ENCODE peak calls at places on chromosomes 2 and 18, in eight cellular contexts. Y is ovary, H is neural progenitor cell, K is upper lobe of right lung, N is lower lobe of right lung, G is cardiac fibroblast, O is astrocyte of the spinal cord, E is A549. L is an unnamed sample.
A peak's percentile ranks its signal among the peaks of the same experiment; 100 is the strongest.

GRCh38 chr2:50126845-50127244 is 905.1 kb downstream of the NRXN1 start:
- DNase-seq in Y (no peak), H (no peak), K (no peak), N (no peak), G (no peak), O (no peak), E (no peak), L (peak; percentile 9)

GRCh38 chr2:61520261-61520660 is 17.9 kb downstream of the XPO1 start:
- DNase-seq in Y (no peak), H (no peak), K (no peak), N (no peak), G (no peak), O (no peak), E (no peak), L (peak; percentile 67)

GRCh38 chr2:129728251-129728972 is 251.1 kb upstream of the RAB6C start:
- DNase-seq in Y (no peak), H (no peak), K (no peak), N (no peak), G (no peak), O (no peak), E (no peak), L (peak; percentile 11)

GRCh38 chr18:77393519-77393918 is 143.9 kb downstream of the GALR1 start:
- DNase-seq in Y (no peak), H (no peak), K (no peak), N (no peak), G (no peak), O (no peak), E (no peak), L (no peak)

GRCh38 chr2:45006942-45007287 is 2.3 kb downstream of the SIX2 start:
- DNase-seq in Y (no peak), H (peak; percentile 23), K (no peak), N (no peak), G (no peak), O (no peak), E (no peak), L (no peak)

GRCh38 chr2:134445981-134446380 is 192.1 kb downstream of the MGAT5 start:
- DNase-seq in Y (no peak), H (peak; percentile 18), K (no peak), N (no peak), G (no peak), O (no peak), E (no peak), L (no peak)

GRCh38 chr2:72166281-72166680 is 18.6 kb upstream of the CYP26B1 start:
- DNase-seq in Y (no peak), H (no peak), K (no peak), N (no peak), G (no peak), O (no peak), E (no peak), L (no peak)

GRCh38 chr18:13608791-13609552 is 117.4 kb downstream of the FAM210A start:
- DNase-seq in Y (no peak), H (no peak), K (peak; percentile 61), N (no peak), G (no peak), O (no peak), E (no peak), L (no peak)

GRCh38 chr2:221235941-221236340 is 336.2 kb downstream of the EPHA4 start:
- DNase-seq in Y (no peak), H (no peak), K (no peak), N (no peak), G (no peak), O (no peak), E (no peak), L (no peak)

GRCh38 chr2:99803846-99804245 is 314.0 kb upstream of the REV1 start:
- DNase-seq in Y (no peak), H (no peak), K (no peak), N (no peak), G (no peak), O (no peak), E (no peak), L (no peak)

GRCh38 chr2:134619250-134619649 is 99.5 kb downstream of the TMEM163 start:
- DNase-seq in Y (no peak), H (no peak), K (no peak), N (no peak), G (no peak), O (no peak), E (no peak), L (no peak)

GRCh38 chr2:149466635-149467034 is 120.9 kb downstream of the MMADHC start:
- DNase-seq in Y (no peak), H (no peak), K (no peak), N (no peak), G (peak; percentile 8), O (no peak), E (no peak), L (no peak)

GRCh38 chr18:58208207-58208944 is 164.3 kb downstream of the NEDD4L start:
- DNase-seq in Y (no peak), H (no peak), K (no peak), N (no peak), G (no peak), O (no peak), E (no peak), L (peak; percentile 36)

GRCh38 chr2:42492691-42493467 is 903 bp downstream of the KCNG3 start:
- DNase-seq in Y (peak; percentile 30), H (peak; percentile 79), K (peak; percentile 70), N (peak; percentile 56), G (no peak), O (no peak), E (no peak), L (peak; percentile 3)

GRCh38 chr2:222939208-222939846 is 78.5 kb downstream of the ACSL3 start:
- DNase-seq in Y (no peak), H (peak; percentile 77), K (no peak), N (no peak), G (peak; percentile 72), O (peak; percentile 65), E (peak; percentile 72), L (peak; percentile 75)

GRCh38 chr18:37238271-37238670 is 327.3 kb downstream of the CELF4 start:
- DNase-seq in Y (no peak), H (no peak), K (no peak), N (no peak), G (no peak), O (no peak), E (no peak), L (no peak)
- H3K4me3 ChIP-seq in Y (no peak overlapping the region), H (no peak overlapping the region), K (no peak overlapping the region), N (no peak overlapping the region), G (no peak overlapping the region), O (no peak overlapping the region), E (no peak overlapping the region), L (no peak overlapping the region)

GRCh38 chr2:177721087-177721486 is 328.5 kb downstream of the AGPS start:
- DNase-seq in Y (no peak), H (no peak), K (no peak), N (no peak), G (no peak), O (no peak), E (no peak), L (no peak)

GRCh38 chr2:177721815-177722552 is 329.4 kb downstream of the AGPS start:
- DNase-seq in Y (no peak), H (no peak), K (no peak), N (no peak), G (no peak), O (no peak), E (no peak), L (no peak)

GRCh38 chr2:177716484-177716883 is 323.9 kb downstream of the AGPS start:
- DNase-seq in Y (no peak), H (no peak), K (no peak), N (no peak), G (no peak), O (no peak), E (no peak), L (no peak)

GRCh38 chr2:177714704-177715103 is 322.1 kb downstream of the AGPS start:
- DNase-seq in Y (no peak), H (no peak), K (no peak), N (no peak), G (no peak), O (no peak), E (no peak), L (no peak)

GRCh38 chr2:177717831-177718618 is 325.5 kb downstream of the AGPS start:
- DNase-seq in Y (no peak), H (no peak), K (no peak), N (no peak), G (no peak), O (no peak), E (no peak), L (no peak)
- TF ChIP-seq CTCF in Y (no peak), H (peak; percentile 40), K (peak; percentile 31), N (no peak), G (peak; percentile 9), O (no peak), E (peak; percentile 31), L (no peak)

DNA sequence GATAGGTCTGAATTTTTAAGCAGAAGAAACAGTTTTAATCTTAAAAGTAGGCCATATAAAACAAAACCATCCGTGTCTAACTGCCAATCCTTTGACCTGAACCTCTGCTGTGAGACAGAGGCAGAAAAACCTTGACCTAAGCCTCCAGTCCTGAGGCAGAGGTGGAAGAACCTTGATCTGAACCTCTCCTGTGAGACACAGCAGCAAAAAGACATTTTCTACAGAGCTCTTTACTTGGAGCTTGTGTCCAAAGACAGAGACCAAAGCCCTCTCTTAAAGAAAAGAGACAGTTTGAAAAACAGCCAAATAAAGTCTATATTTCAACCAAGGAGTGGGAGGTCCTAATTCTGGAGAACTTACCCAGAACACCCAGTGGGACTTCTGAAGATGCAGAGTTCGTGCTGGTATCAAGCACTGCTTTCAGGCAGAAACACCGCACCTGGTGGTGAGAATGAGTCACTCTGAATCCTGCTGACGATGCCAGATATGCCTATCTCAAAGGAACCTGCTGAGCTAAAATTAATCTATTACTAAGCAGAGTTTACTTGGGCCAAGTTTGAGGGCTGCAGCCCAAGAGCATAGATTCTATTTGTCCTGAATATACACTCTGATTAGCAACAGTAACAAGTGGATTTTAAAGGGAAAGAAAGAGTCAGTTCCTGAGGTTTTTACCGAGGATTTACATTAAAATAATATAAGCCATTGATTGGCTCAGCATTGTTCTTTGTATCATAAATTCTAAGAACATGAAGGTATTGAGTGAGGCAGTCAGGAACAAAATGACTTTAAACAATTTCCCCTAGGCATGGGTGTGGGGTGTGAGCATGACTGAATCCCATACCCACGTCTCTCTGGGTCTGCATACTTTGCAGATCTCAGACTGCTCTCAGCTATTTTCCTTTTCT is 806.4 kb downstream of the TRIB2 start:
- DNase-seq in Y (peak; percentile 27), H (no peak), K (no peak), N (no peak), G (no peak), O (peak; percentile 60), E (no peak), L (peak; percentile 86)
- H3K4me3 ChIP-seq in Y (no peak overlapping the region), H (no peak overlapping the region), K (no peak overlapping the region), N (no peak overlapping the region), G (no peak overlapping the region), O (no peak overlapping the region), E (no peak overlapping the region), L (peak overlapping the region; percentile 16)

GRCh38 chr18:49201464-49201863 is 250.7 kb upstream of the SMAD7 start:
- DNase-seq in Y (no peak), H (no peak), K (no peak), N (no peak), G (no peak), O (no peak), E (no peak), L (no peak)

GRCh38 chr18:49207373-49207772 is 253.1 kb downstream of the DYM start:
- DNase-seq in Y (no peak), H (no peak), K (no peak), N (no peak), G (no peak), O (peak; percentile 77), E (no peak), L (peak; percentile 85)

GRCh38 chr18:49206717-49207116 is 253.7 kb downstream of the DYM start:
- DNase-seq in Y (no peak), H (no peak), K (no peak), N (no peak), G (peak; percentile 35), O (peak; percentile 28), E (no peak), L (peak; percentile 22)
- TF ChIP-seq CTCF in Y (no peak), H (no peak), K (no peak), N (no peak), G (no peak), O (peak; percentile 38), E (no peak), L (peak; percentile 3)

L was measured in epithelial cell of esophagus.